ENCODE peak calls at places on chromosome 22, in five cellular contexts. M, L, W, A and J are unnamed samples.

GRCh38 chr22:42202669-42203068 is 67.8 kb downstream of the TCF20 start:
- DNase-seq in M (no peak), L (no peak), W (no peak), A (no peak), J (no peak)

GRCh38 chr22:30325724-30326703 is 727 bp downstream of the TBC1D10A start:
- DNase-seq in W (peak), L (no peak), A (peak), M (no peak), J (no peak)

GRCh38 chr22:25167834-25168601 is 31.6 kb upstream of the CRYBB3 start:
- DNase-seq in A (no peak), M (peak), L (peak), W (no peak), J (no peak)

GRCh38 chr22:47082505-47082904 is 320.1 kb downstream of the TBC1D22A start:
- DNase-seq in A (no peak), W (no peak), L (no peak), M (no peak), J (no peak)

GRCh38 chr22:24759765-24760164 is 14.8 kb downstream of the PIWIL3 start:
- DNase-seq in L (no peak), A (no peak), M (no peak), W (no peak), J (no peak)

GRCh38 chr22:36486619-36487384 is 5.4 kb upstream of the TXN2 start:
- DNase-seq in W (no peak), A (peak), L (peak), M (peak), J (peak)

GRCh38 chr22:35900483-35901168 is 128.0 kb downstream of the RBFOX2 start:
- DNase-seq in W (no peak), M (peak), L (no peak), A (no peak), J (peak)

GRCh38 chr22:30615543-30615954 is 8.6 kb downstream of the TCN2 start:
- DNase-seq in W (peak), A (no peak), M (no peak), L (no peak), J (no peak)

GRCh38 chr22:17866127-17866526 is 91.9 kb upstream of the BID start:
- DNase-seq in M (no peak), W (no peak), A (no peak), L (no peak), J (no peak)

GRCh38 chr22:42820075-42820763 is 36.9 kb downstream of the ARFGAP3 start:
- DNase-seq in M (no peak), L (no peak), A (no peak), W (peak), J (peak)

GRCh38 chr22:49208768-49209252 is 618.9 kb downstream of the BRD1 start:
- DNase-seq in W (peak), L (no peak), A (peak), M (no peak), J (no peak)

GRCh38 chr22:20086101-20086599 is 6.1 kb downstream of the DGCR8 start:
- DNase-seq in W (no peak), M (no peak), A (no peak), L (no peak), J (no peak)

GRCh38 chr22:20088263-20088648 is 8.2 kb downstream of the DGCR8 start:
- DNase-seq in A (no peak), W (no peak), M (no peak), L (no peak), J (no peak)

GRCh38 chr22:20086763-20087162 is 6.7 kb downstream of the DGCR8 start:
- DNase-seq in W (no peak), A (no peak), L (no peak), M (no peak), J (no peak)

GRCh38 chr22:20089226-20089976 is 9.4 kb downstream of the DGCR8 start:
- DNase-seq in M (no peak), W (no peak), A (no peak), L (no peak), J (no peak)

GRCh38 chr22:20087319-20088262 is 7.5 kb downstream of the DGCR8 start:
- DNase-seq in M (no peak), A (no peak), L (no peak), W (no peak), J (no peak)
- TF ChIP-seq JUN in M (no peak), A (no peak), L (no peak), W (no peak), J (no peak)

GRCh38 chr22:27631641-27632040 is 169.9 kb downstream of the MN1 start:
- DNase-seq in W (no peak), L (no peak), M (no peak), A (no peak), J (no peak)

GRCh38 chr22:27629908-27630733 is 171.4 kb downstream of the MN1 start:
- DNase-seq in M (no peak), A (peak), W (no peak), L (no peak), J (no peak)

GRCh38 chr22:27632451-27633295 is 168.9 kb downstream of the MN1 start:
- DNase-seq in M (no peak), W (peak), L (no peak), A (no peak), J (no peak)

GRCh38 chr22:27628891-27629631 is 172.5 kb downstream of the MN1 start:
- DNase-seq in W (no peak), L (no peak), A (no peak), M (no peak), J (no peak)

DNA sequence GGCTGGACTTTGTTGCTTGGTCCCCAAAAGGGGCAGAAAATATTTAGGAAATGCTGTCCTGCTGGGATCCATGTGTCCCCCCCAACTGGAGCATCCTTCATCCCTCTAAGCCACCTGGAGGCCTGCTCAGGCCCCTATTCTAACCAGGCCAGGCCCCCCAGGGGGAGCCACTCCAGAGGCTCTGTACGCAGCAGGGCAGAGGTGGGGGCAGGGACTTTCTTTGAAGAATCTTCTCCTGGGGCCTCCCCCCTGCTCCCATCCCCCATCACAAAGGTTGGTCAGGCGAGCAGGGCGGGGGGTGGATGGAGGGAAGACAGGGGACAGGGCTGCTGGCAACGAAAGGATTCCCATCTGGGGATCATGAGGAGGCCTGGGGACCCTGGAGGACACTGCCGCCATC is 170.8 kb downstream of the MN1 start:
- DNase-seq in A (peak), M (no peak), L (no peak), W (no peak), J (no peak)
- H3K4me2 ChIP-seq in A (peak), M (no peak), L (no peak), W (no peak), J (no peak)

GRCh38 chr22:50267591-50268390 is 2.4 kb downstream of the MAPK11 start:
- DNase-seq in A (peak), W (peak), M (peak), L (no peak), J (peak)
- TF ChIP-seq CTCF in A (peak), W (no peak), M (no peak), L (peak), J (no peak)

GRCh38 chr22:37601540-37602442 is 6.8 kb upstream of the GGA1 start:
- DNase-seq in L (peak), A (peak), W (peak), M (peak), J (peak)

GRCh38 chr22:37594237-37594636 is 14.3 kb upstream of the LGALS2 start:
- DNase-seq in L (no peak), W (no peak), A (no peak), M (no peak), J (no peak)

GRCh38 chr22:37604074-37604473 is 4.6 kb upstream of the GGA1 start:
- DNase-seq in L (no peak), M (no peak), W (no peak), A (no peak), J (no peak)

GRCh38 chr22:37601203-37601539 is 7.5 kb upstream of the GGA1 start:
- DNase-seq in L (no peak), W (no peak), M (no peak), A (no peak), J (no peak)

GRCh38 chr22:37599161-37599560 is 9.5 kb upstream of the GGA1 start:
- DNase-seq in A (no peak), W (no peak), L (no peak), M (peak), J (no peak)
- TF ChIP-seq JUN in A (no peak), W (no peak), L (no peak), M (no peak), J (no peak)

GRCh38 chr22:44086759-44087158 is 62.7 kb downstream of the PARVB start:
- DNase-seq in A (no peak), M (no peak), W (no peak), L (no peak), J (no peak)
- H3K4me2 ChIP-seq in A (no peak), M (no peak), W (no peak), L (no peak), J (no peak)

GRCh38 chr22:26377170-26377825 is 51.8 kb upstream of the ASPHD2 start:
- DNase-seq in L (no peak), W (no peak), M (no peak), A (no peak), J (no peak)
- TF ChIP-seq CTCF in L (peak), W (peak), M (no peak), A (peak), J (no peak)

GRCh38 chr22:27168681-27169080 is 511.3 kb downstream of the MIAT start:
- DNase-seq in W (no peak), A (no peak), L (no peak), M (no peak), J (no peak)
- TF ChIP-seq JUN in W (no peak), A (no peak), L (no peak), M (no peak), J (no peak)